ENCODE peak calls at places on chromosomes 12 and 14, in four cellular contexts. K is GM23248, R is Karpas-422, P is GM23338. W is an unnamed sample.

GRCh38 chr14:74308695-74309094 is 6.0 kb upstream of the ABCD4 start:
- DNase-seq in K (no peak), P (no peak), R (no peak), W (no peak)

GRCh38 chr12:50246873-50247612 is 36.3 kb downstream of the LIMA1 start:
- DNase-seq in K (peak; percentile 97), P (no peak), R (no peak), W (peak; percentile 99)

GRCh38 chr12:24996102-24996797 is 47.3 kb upstream of the BCAT1 start:
- DNase-seq in K (no peak), R (peak; percentile 80), P (no peak), W (no peak)

GRCh38 chr14:27528328-27528727 is 930.5 kb upstream of the NOVA1 start:
- DNase-seq in K (peak; percentile 7), P (peak; percentile 68), R (peak; percentile 67), W (no peak)

GRCh38 chr14:30768791-30769190 is 105.6 kb upstream of the COCH start:
- DNase-seq in R (no peak), K (no peak), P (no peak), W (no peak)

GRCh38 chr14:93109572-93110481 is 5.9 kb downstream of the ITPK1 start:
- DNase-seq in R (no peak), K (no peak), P (no peak), W (no peak)

GRCh38 chr12:47265391-47265790 is 185.6 kb upstream of the AMIGO2 start:
- DNase-seq in R (no peak), K (no peak), P (no peak), W (no peak)

GRCh38 chr14:55454264-55455151 is 14.1 kb upstream of the TBPL2 start:
- DNase-seq in R (no peak), K (peak; percentile 64), P (no peak), W (peak; percentile 83)

GRCh38 chr12:69519871-69520270 is 49.7 kb downstream of the FRS2 start:
- DNase-seq in K (no peak), P (no peak), R (no peak), W (no peak)

GRCh38 chr12:55722948-55723347 is 2.8 kb downstream of the RDH5 start:
- DNase-seq in P (no peak), K (peak; percentile 5), R (no peak), W (no peak)

GRCh38 chr12:38101753-38102152 is 214.8 kb upstream of the ALG10B start:
- DNase-seq in P (no peak), R (no peak), K (no peak), W (no peak)

GRCh38 chr14:99708449-99708848 is 24.4 kb downstream of the CYP46A1 start:
- DNase-seq in R (no peak), K (no peak), P (no peak), W (no peak)

GRCh38 chr14:80770114-80770917 is 171.2 kb downstream of the CEP128 start:
- DNase-seq in R (no peak), P (no peak), K (peak; percentile 36), W (no peak)

GRCh38 chr14:88630565-88630964 is 67.7 kb downstream of the ZC3H14 start:
- DNase-seq in P (no peak), R (no peak), K (peak; percentile 5), W (no peak)

GRCh38 chr12:27123642-27124041 is 41.3 kb upstream of the C12orf71 start:
- DNase-seq in R (peak; percentile 75), P (peak; percentile 24), K (peak; percentile 31), W (no peak)

GRCh38 chr12:94041833-94042232 is 106.5 kb upstream of the PLXNC1 start:
- DNase-seq in P (no peak), K (peak; percentile 10), R (no peak), W (no peak)

GRCh38 chr14:77752266-77752665 is 8.7 kb downstream of the SNW1 start:
- DNase-seq in K (no peak), P (no peak), R (no peak), W (no peak)

GRCh38 chr12:104309446-104309993 is 6.0 kb downstream of the EID3 start:
- DNase-seq in P (no peak), R (no peak), K (no peak), W (no peak)

GRCh38 chr14:92516344-92516965 is 2.9 kb downstream of the RIN3 start:
- DNase-seq in P (no peak), R (no peak), K (no peak), W (no peak)

GRCh38 chr12:57815177-57816000 is 3.1 kb downstream of the AVIL start:
- DNase-seq in R (peak; percentile 48), P (peak; percentile 90), K (no peak), W (no peak)

GRCh38 chr12:121676190-121676589 is 6.7 kb upstream of the MORN3 start:
- DNase-seq in R (no peak), P (peak; percentile 39), K (no peak), W (no peak)

GRCh38 chr14:63204407-63205280 is at the start of gene RHOJ:
- DNase-seq in K (peak; percentile 51), R (no peak), P (peak; percentile 42), W (no peak)

GRCh38 chr14:63203015-63203414 is 1.2 kb upstream of the RHOJ start:
- DNase-seq in K (no peak), P (no peak), R (no peak), W (no peak)

GRCh38 chr14:63205850-63206249 is 1.6 kb downstream of the RHOJ start:
- DNase-seq in R (no peak), K (peak; percentile 14), P (no peak), W (no peak)

GRCh38 chr14:63203618-63204406 is 431 bp upstream of the RHOJ start:
- DNase-seq in K (peak; percentile 91), R (no peak), P (peak; percentile 57), W (no peak)

GRCh38 chr14:63205281-63205575 is 985 bp downstream of the RHOJ start:
- DNase-seq in P (no peak), K (peak; percentile 38), R (no peak), W (no peak)
- H2AFZ ChIP-seq in P (peak overlapping the region; percentile 97), K (peak overlapping the region; percentile 97), R (no peak overlapping the region), W (no peak overlapping the region)

DNA sequence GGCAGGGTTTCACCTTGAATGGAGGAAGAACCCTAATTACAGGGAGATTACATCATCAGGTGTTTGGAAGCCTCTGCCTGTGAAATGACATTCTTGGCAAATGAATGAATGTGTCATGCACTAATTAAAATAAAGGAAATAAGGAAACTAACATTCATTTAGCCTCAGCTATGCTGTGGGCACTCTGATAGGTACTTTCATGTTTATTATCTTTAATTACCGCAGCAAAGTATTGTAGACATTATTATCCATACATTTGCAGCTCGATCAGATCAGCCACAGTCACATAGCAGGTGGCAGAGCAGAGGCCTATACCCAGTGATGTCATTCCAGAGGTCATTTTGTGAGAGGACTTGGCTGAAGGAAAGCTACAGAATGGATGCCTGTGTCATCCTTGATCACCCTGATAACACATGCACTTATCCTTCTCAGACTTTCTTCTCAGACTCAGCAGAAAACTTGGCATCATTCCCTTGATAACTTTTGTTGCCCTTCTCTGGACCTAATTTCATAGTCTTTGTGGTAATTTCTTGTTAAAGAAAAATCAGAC is 18.5 kb downstream of the ZNF664 start:
- DNase-seq in R (no peak), P (no peak), K (peak; percentile 29), W (no peak)
- H2AFZ ChIP-seq in R (no peak overlapping the region), P (no peak overlapping the region), K (no peak overlapping the region), W (no peak overlapping the region)

GRCh38 chr12:108046633-108047032 is 82.5 kb upstream of the WSCD2 start:
- DNase-seq in K (peak; percentile 7), P (no peak), R (no peak), W (no peak)
- H2AFZ ChIP-seq in K (peak overlapping the region; percentile 40), P (peak overlapping the region; percentile 81), R (no peak overlapping the region), W (no peak overlapping the region)

GRCh38 chr12:116813271-116814041 is 67.8 kb downstream of the HRK start:
- DNase-seq in P (no peak), K (no peak), R (no peak), W (peak; percentile 41)

GRCh38 chr12:116818948-116819832 is 62.1 kb downstream of the HRK start:
- DNase-seq in R (peak; percentile 94), K (peak; percentile 97), P (peak; percentile 86), W (peak; percentile 76)

GRCh38 chr12:116820077-116820656 is 61.1 kb downstream of the HRK start:
- DNase-seq in R (no peak), P (no peak), K (no peak), W (no peak)

GRCh38 chr12:116821291-116821690 is 60.0 kb downstream of the HRK start:
- DNase-seq in P (peak; percentile 26), K (no peak), R (no peak), W (no peak)

DNA sequence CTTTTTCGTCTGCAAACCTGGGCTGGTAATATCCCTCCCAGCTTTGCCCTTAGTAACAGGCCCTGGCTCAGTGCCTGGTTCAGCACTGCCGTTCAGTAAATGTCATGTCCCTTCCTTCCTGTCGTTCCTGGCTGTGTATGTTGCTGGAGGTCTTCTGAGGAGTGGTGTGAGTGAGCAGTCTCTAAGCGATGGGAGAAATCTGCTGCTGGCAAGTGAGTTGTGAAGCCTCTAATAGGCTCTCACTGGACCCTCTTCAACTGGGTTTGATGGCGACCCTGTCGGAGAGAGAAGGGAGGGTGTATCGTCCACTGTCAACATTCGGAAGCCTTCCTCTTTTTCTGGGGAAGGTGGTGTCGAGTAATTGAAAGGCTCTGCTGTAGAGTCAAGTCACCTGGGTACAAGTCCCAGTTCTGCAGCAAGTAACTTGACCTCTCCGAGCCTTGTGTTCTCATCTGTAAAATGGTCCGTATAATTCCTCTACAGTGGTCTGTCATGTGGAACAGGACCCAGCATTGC is 62.8 kb downstream of the HRK start:
- DNase-seq in R (peak; percentile 63), P (no peak), K (peak; percentile 54), W (no peak)
- H2AFZ ChIP-seq in R (peak overlapping the region; percentile 90), P (peak overlapping the region; percentile 100), K (peak overlapping the region; percentile 100), W (no peak overlapping the region)

GRCh38 chr12:2877959-2878732 is 1.1 kb downstream of the RHNO1 start:
- DNase-seq in R (peak; percentile 87), K (peak; percentile 62), P (no peak), W (no peak)
- H2AFZ ChIP-seq in R (no peak overlapping the region), K (peak overlapping the region; percentile 94), P (no peak overlapping the region), W (no peak overlapping the region)

GRCh38 chr12:105573574-105573973 is 243.1 kb downstream of the C12orf75 start:
- DNase-seq in P (no peak), R (no peak), K (peak; percentile 8), W (no peak)

GRCh38 chr12:105567061-105567460 is 236.6 kb downstream of the C12orf75 start:
- DNase-seq in P (no peak), R (no peak), K (no peak), W (no peak)

GRCh38 chr12:105574056-105574715 is 243.7 kb downstream of the C12orf75 start:
- DNase-seq in K (no peak), P (no peak), R (no peak), W (no peak)

GRCh38 chr12:105570944-105571343 is 240.5 kb downstream of the C12orf75 start:
- DNase-seq in R (no peak), P (no peak), K (no peak), W (no peak)

DNA sequence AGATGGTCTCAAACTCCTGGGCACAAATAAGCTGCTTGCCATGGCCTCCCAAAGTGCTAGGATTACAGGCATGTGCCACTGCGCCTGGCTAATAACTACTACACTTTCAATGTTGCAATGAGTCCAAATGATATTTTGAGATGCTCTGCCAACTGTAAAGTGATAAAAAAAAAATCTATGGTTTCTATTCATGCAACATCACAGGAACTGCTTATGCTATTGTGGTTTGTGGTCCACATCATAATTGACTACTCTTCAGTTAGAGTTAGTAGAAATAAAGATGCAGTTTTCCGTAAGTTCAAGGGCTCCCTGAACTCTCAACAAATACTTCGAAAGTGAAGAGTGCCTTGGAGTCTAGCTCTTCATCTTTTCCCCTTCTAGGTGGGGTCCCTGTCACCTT is 239.4 kb downstream of the C12orf75 start:
- DNase-seq in K (no peak), P (no peak), R (no peak), W (no peak)
- H2AFZ ChIP-seq in K (no peak overlapping the region), P (no peak overlapping the region), R (no peak overlapping the region), W (no peak overlapping the region)

GRCh38 chr12:45990468-45991288 is at the start of gene SCAF11:
- DNase-seq in K (peak; percentile 99), P (peak; percentile 100), R (peak; percentile 100), W (peak; percentile 100)
- H2AFZ ChIP-seq in K (peak within 1 kb of the TSS; percentile 91), P (peak within 1 kb of the TSS; percentile 98), R (peak within 1 kb of the TSS; percentile 93), W (no peak within 1 kb of the TSS)